ENCODE peak calls at places on chromosomes 5 and 9, in six cellular contexts. X, W, A, S, C and G are unnamed samples.

GRCh38 chr5:43041131-43041668 is 1.1 kb upstream of the ANXA2R start:
- DNase-seq in X (no peak), A (no peak), S (no peak), W (no peak), C (no peak), G (no peak)

GRCh38 chr9:8268881-8269280 is 469.3 kb upstream of the DMAC1 start:
- DNase-seq in W (no peak), X (no peak), A (no peak), S (no peak), C (no peak), G (no peak)

GRCh38 chr5:67319935-67320725 is 123.5 kb upstream of the CD180 start:
- DNase-seq in C (no peak), S (no peak), X (no peak), W (no peak), A (no peak), G (no peak)

GRCh38 chr5:776862-777711 is 7.4 kb downstream of the ZDHHC11B start:
- DNase-seq in A (peak), W (no peak), X (no peak), C (no peak), S (no peak), G (peak)

GRCh38 chr5:891837-892389 is 688 bp downstream of the BRD9 start:
- DNase-seq in S (no peak), A (peak), C (no peak), W (no peak), X (no peak), G (no peak)

GRCh38 chr9:16236882-16237281 is 633.6 kb downstream of the BNC2 start:
- DNase-seq in C (no peak), S (no peak), X (no peak), A (no peak), W (no peak), G (no peak)

GRCh38 chr5:178257650-178258049 is 25.0 kb upstream of the PHYKPL start:
- DNase-seq in X (no peak), W (no peak), A (no peak), C (no peak), S (no peak), G (no peak)

GRCh38 chr5:55572600-55572999 is 37.8 kb upstream of the PLPP1 start:
- DNase-seq in C (no peak), X (no peak), A (no peak), W (no peak), S (no peak), G (no peak)

GRCh38 chr5:78377056-78377717 is 16.8 kb downstream of the SCAMP1 start:
- DNase-seq in S (no peak), A (no peak), X (no peak), W (no peak), C (no peak), G (no peak)

GRCh38 chr5:109877670-109878045 is 187.9 kb downstream of the MAN2A1 start:
- DNase-seq in W (no peak), A (no peak), S (no peak), C (no peak), X (no peak), G (no peak)

GRCh38 chr5:73338201-73339126 is 110.1 kb downstream of the FOXD1 start:
- DNase-seq in A (no peak), S (no peak), C (no peak), X (peak), W (no peak), G (no peak)

GRCh38 chr5:8458038-8458383 is 589.1 kb downstream of the MTRR start:
- DNase-seq in A (peak), W (no peak), S (no peak), X (no peak), C (no peak), G (no peak)

GRCh38 chr5:43075319-43076293 is 35.5 kb upstream of the ANXA2R start:
- DNase-seq in C (no peak), A (peak), W (no peak), X (no peak), S (no peak), G (no peak)

GRCh38 chr5:138649316-138649720 is 74.1 kb upstream of the HSPA9 start:
- DNase-seq in X (no peak), A (no peak), C (no peak), S (no peak), W (no peak), G (no peak)

GRCh38 chr5:59039003-59039295 is 456.1 kb downstream of the RAB3C start:
- DNase-seq in W (no peak), X (no peak), S (no peak), A (no peak), C (no peak), G (no peak)

GRCh38 chr9:70257991-70258691 is 637 bp upstream of the SMC5 start:
- DNase-seq in W (peak), S (no peak), X (peak), C (no peak), A (peak), G (peak)

GRCh38 chr5:5291357-5291756 is 131.1 kb upstream of the ICE1 start:
- DNase-seq in X (no peak), W (no peak), S (no peak), A (no peak), C (no peak), G (no peak)

GRCh38 chr5:22391956-22392355 is 461.2 kb downstream of the CDH12 start:
- DNase-seq in W (no peak), A (no peak), X (no peak), C (no peak), S (no peak), G (no peak)

GRCh38 chr5:8633706-8634105 is 764.8 kb downstream of the MTRR start:
- DNase-seq in A (no peak), W (no peak), X (no peak), S (no peak), C (no peak), G (no peak)

GRCh38 chr9:129763235-129763917 is 10.5 kb upstream of the PTGES start:
- DNase-seq in A (no peak), W (no peak), S (no peak), X (no peak), C (no peak), G (no peak)

DNA sequence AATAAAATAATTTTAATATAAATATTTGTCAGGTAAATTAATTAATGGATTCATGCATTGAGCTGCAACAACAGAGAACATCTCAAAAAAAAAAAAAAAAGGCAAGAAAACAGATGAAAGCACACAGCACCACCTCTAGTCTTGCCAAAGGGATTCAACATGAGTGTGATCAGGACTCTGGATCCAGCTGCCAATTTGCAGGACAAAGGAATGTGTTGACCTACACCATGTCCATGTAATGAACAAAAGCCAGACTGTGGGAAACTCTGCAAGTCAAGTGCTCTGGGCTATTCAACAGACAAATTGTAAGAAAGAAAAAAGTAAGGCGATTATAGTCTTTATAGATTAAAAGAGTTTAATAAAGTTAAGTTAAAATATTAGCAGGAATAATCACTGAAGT is 769.3 kb downstream of the TLR4 start:
- DNase-seq in X (no peak), A (no peak), W (no peak), S (no peak), C (no peak), G (no peak)
- TF ChIP-seq MAX in X (no peak), A (no peak), W (no peak), S (no peak), C (no peak), G (no peak)

DNA sequence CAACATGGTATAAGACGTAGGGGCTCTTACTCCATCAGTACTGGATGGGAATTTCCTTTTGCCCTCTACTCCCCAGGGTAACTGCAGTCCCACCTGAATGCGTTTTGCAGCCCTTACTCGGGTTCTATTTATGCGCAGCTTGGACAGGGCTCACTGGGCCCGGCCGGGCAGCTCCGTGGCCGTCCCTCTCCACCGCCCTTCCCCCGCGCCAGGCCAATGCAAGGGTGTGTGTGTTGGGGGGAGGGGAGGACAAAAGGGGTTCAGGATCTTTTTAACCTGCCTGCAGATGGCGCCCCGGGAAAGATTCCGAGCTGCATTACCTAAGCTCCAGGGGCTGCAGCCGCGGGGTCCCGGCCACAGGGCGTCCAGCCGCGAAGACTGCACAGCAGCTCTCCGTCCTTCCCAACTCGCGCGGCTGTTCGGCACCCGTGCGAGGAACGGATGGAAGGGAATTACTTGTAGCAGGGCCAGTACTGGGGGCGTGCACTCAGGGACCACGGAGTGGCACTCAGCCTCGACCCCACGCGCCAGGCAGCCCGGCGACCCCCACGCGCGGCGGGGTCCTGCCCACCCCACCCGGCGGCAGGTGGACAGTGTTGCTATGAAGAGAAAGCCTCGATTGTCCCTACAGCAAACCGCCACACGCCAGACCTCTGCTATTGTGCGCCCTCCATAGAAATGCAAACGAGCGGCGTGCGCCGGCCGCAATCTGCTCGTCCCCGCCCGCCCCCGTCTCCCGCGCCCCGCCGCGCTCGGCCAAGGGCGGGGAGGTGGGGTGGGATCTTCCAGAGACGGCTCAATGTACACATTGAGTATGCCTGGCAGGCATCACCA is 966 bp upstream of the GADD45G start:
- DNase-seq in X (peak), A (peak), W (no peak), S (no peak), C (peak), G (peak)
- H3K9ac ChIP-seq in X (no peak), A (no peak), W (no peak), S (no peak), C (peak), G (no peak)

DNA sequence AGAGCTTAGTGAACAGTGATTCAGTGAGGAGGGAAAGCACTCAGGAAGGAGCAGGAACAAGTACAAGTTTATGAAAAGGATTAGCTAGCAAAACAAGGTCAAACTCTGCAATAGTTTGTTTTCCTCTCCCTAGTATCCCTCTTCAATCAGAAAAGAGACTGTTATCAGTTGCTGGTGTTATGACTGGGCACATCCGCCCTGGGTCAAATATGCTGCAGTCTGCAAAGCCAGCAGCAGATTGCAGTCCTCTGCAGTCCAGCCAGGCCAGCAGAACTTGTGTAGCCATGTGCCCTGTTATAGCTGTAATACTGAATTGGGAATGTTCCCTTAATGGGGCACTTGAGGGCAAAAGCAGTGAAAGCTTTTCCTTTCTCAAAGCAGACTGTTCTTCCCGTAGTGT is 12.0 kb downstream of the PCDHAC2 start:
- DNase-seq in W (no peak), S (no peak), X (peak), A (no peak), C (no peak), G (peak)
- TF ChIP-seq JUND in W (no peak), S (no peak), X (no peak), A (no peak), C (no peak), G (no peak)

DNA sequence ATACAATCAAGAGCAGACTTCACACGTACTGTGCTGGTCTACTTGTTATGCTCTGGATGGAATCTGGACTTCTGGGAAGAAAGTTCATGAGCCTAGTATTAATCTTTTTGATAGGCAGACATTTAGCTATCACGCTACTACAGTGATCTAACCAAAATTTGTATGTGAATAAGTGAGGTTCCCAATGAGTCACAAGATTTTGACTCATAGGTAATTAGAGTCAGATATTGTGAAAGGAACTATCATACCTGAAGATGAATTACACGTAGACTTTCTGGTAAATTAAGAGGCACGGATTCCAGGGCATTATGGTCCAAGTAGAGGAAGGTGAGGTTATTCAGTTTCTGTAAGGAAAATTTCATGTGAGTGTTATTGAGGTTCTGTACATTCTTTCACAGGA is 18.4 kb downstream of the OGN start:
- DNase-seq in W (peak), A (no peak), C (no peak), S (no peak), X (no peak), G (no peak)
- TF ChIP-seq MAX in W (no peak), A (no peak), C (no peak), S (no peak), X (no peak), G (no peak)

GRCh38 chr9:34459941-34460340 is 1.3 kb downstream of the DNAI1 start:
- DNase-seq in W (no peak), A (no peak), X (no peak), S (no peak), C (no peak), G (no peak)

GRCh38 chr9:34465468-34465867 is 6.9 kb downstream of the DNAI1 start:
- DNase-seq in S (no peak), C (no peak), X (no peak), A (no peak), W (no peak), G (no peak)

GRCh38 chr9:34464571-34464970 is 6.0 kb downstream of the DNAI1 start:
- DNase-seq in C (no peak), W (no peak), X (no peak), S (no peak), A (no peak), G (no peak)

GRCh38 chr9:34463098-34463900 is 4.7 kb downstream of the DNAI1 start:
- DNase-seq in A (no peak), W (peak), C (no peak), S (no peak), X (no peak), G (peak)

GRCh38 chr9:34463901-34464232 is 5.3 kb downstream of the DNAI1 start:
- DNase-seq in A (no peak), X (no peak), W (no peak), C (no peak), S (no peak), G (no peak)
- H3K9ac ChIP-seq in A (no peak), X (no peak), W (no peak), C (no peak), S (no peak), G (no peak)

GRCh38 chr5:6365142-6365976 is 13.0 kb downstream of the MED10 start:
- DNase-seq in S (no peak), A (no peak), X (no peak), C (no peak), W (no peak), G (no peak)
- TF ChIP-seq JUND in S (no peak), A (no peak), X (no peak), C (no peak), W (no peak), G (no peak)

GRCh38 chr9:109107402-109108240 is 12.1 kb downstream of the TMEM245 start:
- DNase-seq in S (no peak), X (peak), A (peak), W (peak), C (no peak), G (no peak)
- TF ChIP-seq MAX in S (no peak), X (no peak), A (no peak), W (no peak), C (no peak), G (no peak)

GRCh38 chr9:137574192-137574591 is 4.5 kb downstream of the DPH7 start:
- DNase-seq in A (no peak), C (no peak), X (no peak), W (no peak), S (no peak), G (no peak)

GRCh38 chr9:137575725-137576411 is 2.9 kb downstream of the DPH7 start:
- DNase-seq in X (no peak), A (no peak), W (no peak), C (no peak), S (peak), G (no peak)

GRCh38 chr9:137579259-137579604 is 507 bp upstream of the DPH7 start:
- DNase-seq in A (no peak), S (no peak), W (no peak), X (no peak), C (no peak), G (no peak)

GRCh38 chr9:137578518-137579258 is at the start of gene DPH7:
- DNase-seq in A (peak), S (peak), C (peak), W (peak), X (peak), G (peak)

DNA sequence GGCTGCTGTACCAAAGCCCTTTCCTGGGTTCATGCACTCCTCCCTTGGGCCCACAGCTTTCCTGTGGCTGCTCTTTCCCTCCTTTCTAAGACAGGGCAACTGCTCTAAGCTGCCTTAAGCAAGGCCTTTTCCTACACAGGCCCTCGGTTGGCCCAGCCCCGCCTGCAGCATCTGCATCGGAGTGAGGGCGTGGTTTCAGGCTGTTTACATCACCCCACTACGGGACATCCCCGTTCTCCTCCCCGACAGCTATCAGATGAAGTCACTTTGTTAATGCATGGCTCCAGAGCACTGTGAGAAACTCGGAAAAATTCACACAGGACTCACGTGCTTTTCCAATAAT is 3.4 kb downstream of the DPH7 start:
- DNase-seq in C (no peak), A (peak), W (no peak), X (no peak), S (peak), G (no peak)
- H3K9ac ChIP-seq in C (no peak), A (peak), W (no peak), X (no peak), S (no peak), G (no peak)

DNA sequence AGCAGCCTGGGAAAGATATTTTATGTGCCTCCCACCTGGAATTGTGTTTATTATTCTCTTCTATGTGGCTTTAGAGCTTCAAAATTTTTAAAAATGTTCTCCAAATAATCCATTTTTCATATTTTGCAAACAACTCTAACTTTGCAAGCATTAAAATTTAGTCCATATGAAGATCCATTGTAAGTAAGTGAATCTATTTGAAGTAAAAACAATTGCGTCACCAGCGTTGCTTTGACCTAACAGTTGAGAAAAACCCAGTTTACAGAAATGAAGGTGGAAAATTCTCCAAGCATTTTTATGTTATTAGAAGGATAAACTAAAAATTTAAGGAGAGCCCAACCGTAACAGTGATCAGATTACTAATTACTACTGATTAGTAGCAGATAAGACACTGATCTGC is 38.9 kb upstream of the TLX3 start:
- DNase-seq in A (no peak), W (no peak), S (no peak), C (no peak), X (no peak), G (no peak)
- TF ChIP-seq JUND in A (no peak), W (no peak), S (no peak), C (no peak), X (no peak), G (no peak)

GRCh38 chr9:90105793-90106192 is 501.0 kb downstream of the GADD45G start:
- DNase-seq in X (no peak), W (no peak), S (no peak), A (no peak), C (no peak), G (no peak)
- TF ChIP-seq MAX in X (no peak), W (no peak), S (no peak), A (no peak), C (no peak), G (no peak)